ENCODE peak calls at places on chromosome 11, in eight cellular contexts. P is stomach; E is CD4-positive, CD25-positive, alpha-beta regulatory T cell; C is AG10803; N is pancreas; X is mesendoderm; G is psoas muscle; H is CD8-positive, alpha-beta memory T cell. S is an unnamed sample.
A peak's percentile ranks its signal among the peaks of the same experiment; 100 is the strongest.

GRCh38 chr11:17003426-17003825 is 10.8 kb downstream of the PLEKHA7 start:
- DNase-seq in G (no peak), E (no peak), P (no peak), X (no peak), H (no peak), N (no peak), C (no peak), S (no peak)

GRCh38 chr11:113193894-113194293 is 120.5 kb upstream of the TTC12 start:
- DNase-seq in C (peak; percentile 33), X (no peak), G (no peak), E (no peak), P (peak; percentile 50), N (peak; percentile 15), H (no peak), S (no peak)

GRCh38 chr11:33742249-33742851 is 6.1 kb upstream of the CD59 start:
- DNase-seq in G (no peak), C (peak; percentile 47), N (no peak), X (no peak), H (no peak), P (no peak), E (peak; percentile 53), S (no peak)

GRCh38 chr11:77152846-77153245 is 24.8 kb downstream of the MYO7A start:
- DNase-seq in H (no peak), G (no peak), C (peak; percentile 23), X (no peak), N (no peak), P (no peak), E (no peak), S (no peak)

GRCh38 chr11:134045799-134046635 is 22.9 kb upstream of the JAM3 start:
- DNase-seq in C (no peak), E (peak; percentile 66), P (no peak), H (no peak), N (no peak), X (peak; percentile 60), G (no peak), S (no peak)

GRCh38 chr11:68214173-68215086 is 1.3 kb upstream of the KMT5B start:
- DNase-seq in H (peak; percentile 57), P (no peak), N (peak; percentile 47), G (peak; percentile 23), C (no peak), X (peak; percentile 29), E (no peak), S (peak; percentile 33)

GRCh38 chr11:102447941-102448868 is 4.4 kb downstream of the TMEM123 start:
- DNase-seq in G (no peak), X (no peak), P (no peak), C (no peak), N (no peak), E (no peak), H (no peak), S (no peak)

GRCh38 chr11:72238492-72239295 is 5.3 kb downstream of the PHOX2A start:
- DNase-seq in P (no peak), E (no peak), G (no peak), N (no peak), X (peak; percentile 56), H (no peak), C (no peak), S (no peak)

GRCh38 chr11:3189193-3189843 is 24.2 kb upstream of the OSBPL5 start:
- DNase-seq in G (no peak), P (no peak), E (no peak), C (no peak), N (peak; percentile 7), X (peak; percentile 81), H (peak; percentile 25), S (no peak)

GRCh38 chr11:130315354-130315970 is 745 bp upstream of the ZBTB44 start:
- DNase-seq in H (peak; percentile 70), E (peak; percentile 71), N (peak; percentile 52), P (peak; percentile 48), C (no peak), G (peak; percentile 32), X (peak; percentile 63), S (no peak)

GRCh38 chr11:69943506-69943905 is 124.3 kb upstream of the FGF3 start:
- DNase-seq in H (peak; percentile 4), G (no peak), N (no peak), C (no peak), X (no peak), P (no peak), E (no peak), S (no peak)

GRCh38 chr11:2099523-2100316 is 39.5 kb downstream of the IGF2 start:
- DNase-seq in N (peak; percentile 62), X (no peak), C (no peak), P (peak; percentile 85), H (peak; percentile 47), G (peak; percentile 16), E (no peak), S (no peak)

GRCh38 chr11:129996113-129996870 is 6.3 kb downstream of the PRDM10 start:
- DNase-seq in N (no peak), P (no peak), G (no peak), C (no peak), E (no peak), H (no peak), X (no peak), S (no peak)

GRCh38 chr11:104792861-104793260 is 105.4 kb downstream of the CASP12 start:
- DNase-seq in G (no peak), E (no peak), H (no peak), X (peak; percentile 81), N (no peak), P (no peak), C (no peak), S (no peak)

GRCh38 chr11:77309401-77310085 is 8.1 kb upstream of the GDPD4 start:
- DNase-seq in C (peak; percentile 53), E (no peak), G (no peak), H (no peak), N (no peak), X (no peak), P (no peak), S (no peak)

DNA sequence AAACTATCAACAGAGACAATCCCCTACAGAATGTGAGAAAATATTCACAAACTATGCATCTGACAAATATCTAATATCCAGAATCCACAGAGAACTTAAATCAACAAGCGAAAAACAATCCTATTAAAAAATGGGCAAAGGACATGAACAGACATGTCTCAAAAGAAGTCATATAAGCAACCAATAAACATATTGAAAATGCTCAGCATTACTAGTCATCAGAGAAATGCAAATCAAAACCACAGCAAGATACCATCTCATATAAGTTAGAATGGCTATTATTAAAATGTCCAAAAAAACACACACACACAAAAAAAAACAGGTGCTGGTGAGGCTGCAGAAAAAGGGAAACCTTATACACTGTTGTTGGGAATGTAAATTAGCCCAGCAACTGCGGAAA is 8.3 kb upstream of the OR52E8 start:
- DNase-seq in H (no peak), P (no peak), G (no peak), C (no peak), N (no peak), E (no peak), X (no peak), S (no peak)
- H3K4me3 ChIP-seq in H (no peak overlapping the region), P (no peak overlapping the region), G (no peak overlapping the region), C (no peak overlapping the region), N (no peak overlapping the region), E (no peak overlapping the region), X (no peak overlapping the region), S (no peak overlapping the region)

GRCh38 chr11:86063536-86063935 is 5.3 kb downstream of the PICALM start:
- DNase-seq in H (no peak), X (no peak), E (no peak), G (no peak), P (no peak), C (peak; percentile 53), N (no peak), S (no peak)

GRCh38 chr11:86064236-86064803 is 4.6 kb downstream of the PICALM start:
- DNase-seq in X (peak; percentile 37), N (no peak), H (no peak), P (no peak), E (no peak), G (no peak), C (no peak), S (no peak)

GRCh38 chr11:86060544-86060943 is 8.3 kb downstream of the PICALM start:
- DNase-seq in N (no peak), C (no peak), G (no peak), X (no peak), E (no peak), P (no peak), H (no peak), S (no peak)

GRCh38 chr11:86061483-86061882 is 7.4 kb downstream of the PICALM start:
- DNase-seq in E (no peak), C (no peak), N (no peak), P (no peak), X (no peak), H (no peak), G (no peak), S (no peak)

GRCh38 chr11:86062719-86063118 is 6.2 kb downstream of the PICALM start:
- DNase-seq in X (no peak), N (no peak), G (no peak), H (no peak), P (no peak), E (peak; percentile 60), C (peak; percentile 16), S (no peak)
- H3K4me3 ChIP-seq in X (no peak overlapping the region), N (no peak overlapping the region), G (peak overlapping the region; percentile 96), H (peak overlapping the region; percentile 1), P (no peak overlapping the region), E (peak overlapping the region; percentile 99), C (no peak overlapping the region), S (no peak overlapping the region)

GRCh38 chr11:85680897-85681296 is 5.1 kb downstream of the CCDC89 start:
- DNase-seq in E (peak; percentile 21), P (no peak), H (no peak), N (no peak), G (no peak), X (peak; percentile 48), C (no peak), S (no peak)

GRCh38 chr11:85682330-85683305 is 3.4 kb downstream of the CCDC89 start:
- DNase-seq in C (peak; percentile 61), X (no peak), H (peak; percentile 74), G (peak; percentile 75), N (peak; percentile 50), E (peak; percentile 51), P (peak; percentile 35), S (no peak)

GRCh38 chr11:85685131-85685819 is 720 bp downstream of the CCDC89 start:
- DNase-seq in P (no peak), G (no peak), N (no peak), E (no peak), C (peak; percentile 46), X (no peak), H (no peak), S (no peak)

DNA sequence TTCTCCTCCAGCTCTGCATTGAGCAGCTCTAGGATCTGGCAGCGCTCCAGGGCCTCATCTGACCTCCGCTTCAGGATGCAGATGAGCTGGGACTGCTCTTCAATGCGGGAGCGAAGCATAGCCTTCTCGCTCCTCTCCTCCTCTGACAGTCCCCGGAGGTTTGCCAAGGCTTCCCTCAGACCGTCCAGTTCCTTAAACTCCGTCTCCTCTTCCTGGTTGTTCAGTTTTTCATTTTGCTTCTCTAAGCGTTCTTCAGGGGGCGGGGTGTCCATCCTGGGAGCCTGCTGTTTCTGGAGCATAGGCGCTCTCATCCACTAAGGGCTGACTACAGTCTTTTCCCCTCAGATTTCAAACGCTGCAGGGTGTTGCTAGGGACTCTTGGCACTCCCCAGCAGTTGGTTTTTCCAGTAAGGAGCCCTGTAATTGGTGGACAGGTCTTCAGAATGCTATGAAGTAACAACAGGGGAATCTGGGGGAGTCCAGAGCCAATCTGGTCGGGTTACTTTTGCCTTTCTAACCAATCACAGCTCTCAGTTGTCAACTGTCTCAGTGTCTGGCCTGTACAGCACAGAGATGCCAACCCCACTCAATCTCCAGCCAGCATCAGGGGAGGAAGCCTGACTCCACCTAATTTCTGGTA is at the start of gene CCDC89:
- DNase-seq in H (no peak), E (no peak), G (peak; percentile 66), N (no peak), P (peak; percentile 30), C (peak; percentile 99), X (peak; percentile 61), S (no peak)
- H3K4me3 ChIP-seq in H (no peak within 1 kb of the TSS), E (no peak within 1 kb of the TSS), G (peak within 1 kb of the TSS; percentile 70), N (no peak within 1 kb of the TSS), P (peak within 1 kb of the TSS; percentile 40), C (peak within 1 kb of the TSS; percentile 67), X (no peak within 1 kb of the TSS), S (no peak within 1 kb of the TSS)

GRCh38 chr11:123176785-123177184 is 18.3 kb downstream of the CLMP start:
- DNase-seq in G (no peak), E (no peak), P (no peak), C (no peak), X (no peak), N (no peak), H (no peak), S (no peak)
- H3K4me3 ChIP-seq in G (no peak overlapping the region), E (no peak overlapping the region), P (no peak overlapping the region), C (no peak overlapping the region), X (no peak overlapping the region), N (no peak overlapping the region), H (no peak overlapping the region), S (no peak overlapping the region)

S was measured in SJSA1.